ENCODE peak calls at places on chromosomes 11 and 22, in seven cellular contexts. One of them, this sample, is unnamed.
A peak's percentile ranks its signal among the peaks of the same experiment; 100 is the strongest.

GRCh38 chr11:66478823-66479740 is 1.2 kb upstream of the DPP3 start:
- DNase-seq in activated T-cell treated with anti-CD3 and anti-CD28 coated beads for 1 hour: peak; percentile 23
- DNase-seq in Right ventricle myocardium superior: peak; percentile 62
- DNase-seq in fibroblast of the conjunctiva: peak; percentile 22
- DNase-seq in stimulated activated CD4-positive, alpha-beta T cell treated with anti-CD3 and anti-CD28 coated beads, TNF-alpha, amount 100 ng/mL, for 24 hours: no peak
- DNase-seq in AG08396: peak; percentile 58
- DNase-seq in coronary artery: no peak
- DNase-seq in this sample: no peak

GRCh38 chr11:2988996-2989395 is 3.1 kb downstream of the NAP1L4 start:
- DNase-seq in AG08396: no peak
- DNase-seq in activated T-cell treated with anti-CD3 and anti-CD28 coated beads for 1 hour: no peak
- DNase-seq in fibroblast of the conjunctiva: no peak
- DNase-seq in coronary artery: no peak
- DNase-seq in Right ventricle myocardium superior: no peak
- DNase-seq in stimulated activated CD4-positive, alpha-beta T cell treated with anti-CD3 and anti-CD28 coated beads, TNF-alpha, amount 100 ng/mL, for 24 hours: no peak
- DNase-seq in this sample: no peak

GRCh38 chr22:34973016-34973415 is 92.9 kb upstream of the ISX start:
- DNase-seq in coronary artery: no peak
- DNase-seq in activated T-cell treated with anti-CD3 and anti-CD28 coated beads for 1 hour: no peak
- DNase-seq in fibroblast of the conjunctiva: no peak
- DNase-seq in stimulated activated CD4-positive, alpha-beta T cell treated with anti-CD3 and anti-CD28 coated beads, TNF-alpha, amount 100 ng/mL, for 24 hours: no peak
- DNase-seq in Right ventricle myocardium superior: no peak
- DNase-seq in AG08396: no peak
- DNase-seq in this sample: no peak

GRCh38 chr11:1830119-1830499 is 4.7 kb upstream of the SYT8 start:
- DNase-seq in activated T-cell treated with anti-CD3 and anti-CD28 coated beads for 1 hour: no peak
- DNase-seq in stimulated activated CD4-positive, alpha-beta T cell treated with anti-CD3 and anti-CD28 coated beads, TNF-alpha, amount 100 ng/mL, for 24 hours: no peak
- DNase-seq in Right ventricle myocardium superior: no peak
- DNase-seq in coronary artery: no peak
- DNase-seq in AG08396: no peak
- DNase-seq in fibroblast of the conjunctiva: no peak
- DNase-seq in this sample: no peak

GRCh38 chr11:9616858-9617257 is 43.4 kb downstream of the WEE1 start:
- DNase-seq in activated T-cell treated with anti-CD3 and anti-CD28 coated beads for 1 hour: no peak
- DNase-seq in AG08396: no peak
- DNase-seq in coronary artery: no peak
- DNase-seq in stimulated activated CD4-positive, alpha-beta T cell treated with anti-CD3 and anti-CD28 coated beads, TNF-alpha, amount 100 ng/mL, for 24 hours: no peak
- DNase-seq in fibroblast of the conjunctiva: no peak
- DNase-seq in Right ventricle myocardium superior: no peak
- DNase-seq in this sample: no peak

GRCh38 chr11:63920870-63921417 is 4.0 kb upstream of the RCOR2 start:
- DNase-seq in activated T-cell treated with anti-CD3 and anti-CD28 coated beads for 1 hour: peak; percentile 31
- DNase-seq in AG08396: no peak
- DNase-seq in coronary artery: no peak
- DNase-seq in Right ventricle myocardium superior: no peak
- DNase-seq in stimulated activated CD4-positive, alpha-beta T cell treated with anti-CD3 and anti-CD28 coated beads, TNF-alpha, amount 100 ng/mL, for 24 hours: no peak
- DNase-seq in fibroblast of the conjunctiva: no peak
- DNase-seq in this sample: no peak

GRCh38 chr11:78351193-78351592 is 66.4 kb downstream of the GAB2 start:
- DNase-seq in AG08396: no peak
- DNase-seq in stimulated activated CD4-positive, alpha-beta T cell treated with anti-CD3 and anti-CD28 coated beads, TNF-alpha, amount 100 ng/mL, for 24 hours: no peak
- DNase-seq in activated T-cell treated with anti-CD3 and anti-CD28 coated beads for 1 hour: no peak
- DNase-seq in Right ventricle myocardium superior: no peak
- DNase-seq in coronary artery: no peak
- DNase-seq in fibroblast of the conjunctiva: no peak
- DNase-seq in this sample: no peak

GRCh38 chr11:128894685-128895084 is 3.5 kb downstream of the KCNJ5 start:
- DNase-seq in stimulated activated CD4-positive, alpha-beta T cell treated with anti-CD3 and anti-CD28 coated beads, TNF-alpha, amount 100 ng/mL, for 24 hours: no peak
- DNase-seq in Right ventricle myocardium superior: peak; percentile 84
- DNase-seq in AG08396: no peak
- DNase-seq in activated T-cell treated with anti-CD3 and anti-CD28 coated beads for 1 hour: no peak
- DNase-seq in coronary artery: no peak
- DNase-seq in fibroblast of the conjunctiva: no peak
- DNase-seq in this sample: no peak

GRCh38 chr22:27075028-27075678 is 417.8 kb downstream of the MIAT start:
- DNase-seq in stimulated activated CD4-positive, alpha-beta T cell treated with anti-CD3 and anti-CD28 coated beads, TNF-alpha, amount 100 ng/mL, for 24 hours: no peak
- DNase-seq in Right ventricle myocardium superior: no peak
- DNase-seq in activated T-cell treated with anti-CD3 and anti-CD28 coated beads for 1 hour: no peak
- DNase-seq in fibroblast of the conjunctiva: no peak
- DNase-seq in coronary artery: no peak
- DNase-seq in AG08396: no peak
- DNase-seq in this sample: no peak

GRCh38 chr11:102685769-102686168 is 19.8 kb downstream of the MMP27 start:
- DNase-seq in coronary artery: no peak
- DNase-seq in fibroblast of the conjunctiva: no peak
- DNase-seq in stimulated activated CD4-positive, alpha-beta T cell treated with anti-CD3 and anti-CD28 coated beads, TNF-alpha, amount 100 ng/mL, for 24 hours: no peak
- DNase-seq in AG08396: no peak
- DNase-seq in activated T-cell treated with anti-CD3 and anti-CD28 coated beads for 1 hour: no peak
- DNase-seq in Right ventricle myocardium superior: no peak
- DNase-seq in this sample: no peak

GRCh38 chr11:42315267-42315666 is 855.8 kb upstream of the LRRC4C start:
- DNase-seq in fibroblast of the conjunctiva: no peak
- DNase-seq in activated T-cell treated with anti-CD3 and anti-CD28 coated beads for 1 hour: no peak
- DNase-seq in stimulated activated CD4-positive, alpha-beta T cell treated with anti-CD3 and anti-CD28 coated beads, TNF-alpha, amount 100 ng/mL, for 24 hours: no peak
- DNase-seq in coronary artery: no peak
- DNase-seq in Right ventricle myocardium superior: no peak
- DNase-seq in AG08396: no peak
- DNase-seq in this sample: no peak

GRCh38 chr11:134385171-134385570 is 26.9 kb downstream of the B3GAT1 start:
- DNase-seq in AG08396: no peak
- DNase-seq in coronary artery: no peak
- DNase-seq in Right ventricle myocardium superior: no peak
- DNase-seq in stimulated activated CD4-positive, alpha-beta T cell treated with anti-CD3 and anti-CD28 coated beads, TNF-alpha, amount 100 ng/mL, for 24 hours: no peak
- DNase-seq in activated T-cell treated with anti-CD3 and anti-CD28 coated beads for 1 hour: no peak
- DNase-seq in fibroblast of the conjunctiva: no peak
- DNase-seq in this sample: no peak